ENCODE peak calls at places on chromosomes 5 and 9, in eight cellular contexts. M is suprapubic skin, N is ascending aorta, D is cardiac muscle cell, K is heart right ventricle, L is ovary, S is fibroblast of the aortic adventitia, T is GM12865. I is an unnamed sample.

GRCh38 chr5:156174225-156174624 is 152.7 kb upstream of the SGCD start:
- DNase-seq in K (no peak), L (no peak), M (no peak), D (no peak), N (no peak), T (no peak), S (no peak), I (no peak)

GRCh38 chr9:71814805-71815204 is 46.5 kb upstream of the CEMIP2 start:
- DNase-seq in L (no peak), K (no peak), M (no peak), N (no peak), S (peak), D (no peak), T (no peak), I (no peak)

GRCh38 chr9:130186839-130187522 is 14.8 kb downstream of the NCS1 start:
- DNase-seq in T (no peak), S (peak), D (peak), M (no peak), L (peak), N (no peak), K (no peak), I (peak)

GRCh38 chr5:78546597-78546996 is 102.0 kb downstream of the LHFPL2 start:
- DNase-seq in K (no peak), L (no peak), D (no peak), T (no peak), M (no peak), S (no peak), N (no peak), I (no peak)

GRCh38 chr9:72997387-72997995 is 44.6 kb upstream of the ALDH1A1 start:
- DNase-seq in N (no peak), S (no peak), D (no peak), T (no peak), M (no peak), L (no peak), K (no peak), I (no peak)

GRCh38 chr5:118687671-118688621 is 300.4 kb downstream of the DTWD2 start:
- DNase-seq in K (no peak), N (no peak), M (no peak), S (no peak), T (peak), L (no peak), D (no peak), I (no peak)

GRCh38 chr5:79056847-79057246 is 12.6 kb downstream of the DMGDH start:
- DNase-seq in T (no peak), M (no peak), L (no peak), K (no peak), S (no peak), D (no peak), N (no peak), I (no peak)

GRCh38 chr5:77893225-77893860 is 117.2 kb upstream of the TBCA start:
- DNase-seq in D (no peak), N (no peak), M (no peak), T (no peak), K (no peak), L (no peak), S (peak), I (peak)

GRCh38 chr9:119968837-119969707 is 599.8 kb upstream of the BRINP1 start:
- DNase-seq in M (no peak), D (peak), S (peak), L (peak), N (no peak), T (peak), K (peak), I (peak)

GRCh38 chr5:173638631-173639030 is 22.2 kb upstream of the BOD1 start:
- DNase-seq in L (no peak), T (no peak), D (no peak), M (peak), K (no peak), N (no peak), S (no peak), I (no peak)

GRCh38 chr5:37248387-37248969 is 698 bp downstream of the CPLANE1 start:
- DNase-seq in M (no peak), L (no peak), D (peak), N (no peak), S (peak), K (no peak), T (peak), I (no peak)

GRCh38 chr5:78667461-78668103 is 19.0 kb upstream of the LHFPL2 start:
- DNase-seq in T (no peak), D (no peak), M (no peak), S (no peak), L (no peak), K (no peak), N (no peak), I (no peak)

GRCh38 chr5:58810086-58810485 is 227.2 kb downstream of the RAB3C start:
- DNase-seq in N (no peak), M (no peak), S (no peak), K (no peak), T (no peak), D (no peak), L (no peak), I (no peak)

GRCh38 chr5:32651638-32652037 is 59.5 kb upstream of the NPR3 start:
- DNase-seq in D (no peak), T (no peak), S (peak), K (no peak), N (no peak), M (no peak), L (no peak), I (no peak)

GRCh38 chr5:59893061-59893435 is 478 bp downstream of the PDE4D start:
- DNase-seq in M (no peak), S (no peak), L (no peak), N (no peak), K (no peak), T (no peak), D (peak), I (no peak)

GRCh38 chr9:93621922-93622321 is 45.5 kb downstream of the PHF2 start:
- DNase-seq in M (no peak), L (no peak), K (no peak), D (no peak), S (no peak), T (no peak), N (no peak), I (no peak)

GRCh38 chr5:78809444-78809843 is 160.9 kb upstream of the LHFPL2 start:
- DNase-seq in K (no peak), N (no peak), D (peak), T (no peak), L (peak), S (no peak), M (no peak), I (no peak)

GRCh38 chr5:135890867-135891266 is 4.8 kb downstream of the IL9 start:
- DNase-seq in T (peak), S (no peak), M (peak), N (no peak), L (no peak), K (no peak), D (no peak), I (no peak)

GRCh38 chr9:127520941-127521918 is 69.9 kb downstream of the LRSAM1 start:
- DNase-seq in L (peak), N (no peak), T (no peak), D (no peak), S (peak), M (no peak), K (no peak), I (peak)

GRCh38 chr9:90251311-90251710 is 391.3 kb downstream of the DIRAS2 start:
- DNase-seq in L (no peak), M (no peak), S (no peak), K (no peak), N (no peak), T (no peak), D (no peak), I (no peak)

GRCh38 chr5:56306433-56307150 is 73.5 kb upstream of the ANKRD55 start:
- DNase-seq in K (no peak), M (no peak), S (no peak), N (no peak), D (no peak), T (no peak), L (no peak), I (no peak)

GRCh38 chr9:80146466-80146865 is 574.7 kb downstream of the TLE4 start:
- DNase-seq in L (no peak), N (no peak), M (no peak), D (no peak), T (peak), K (no peak), S (peak), I (peak)
- TF ChIP-seq CTCF in L (no peak), N (no peak), M (no peak), D (no peak), T (peak), K (no peak), S (peak), I (no peak)

DNA sequence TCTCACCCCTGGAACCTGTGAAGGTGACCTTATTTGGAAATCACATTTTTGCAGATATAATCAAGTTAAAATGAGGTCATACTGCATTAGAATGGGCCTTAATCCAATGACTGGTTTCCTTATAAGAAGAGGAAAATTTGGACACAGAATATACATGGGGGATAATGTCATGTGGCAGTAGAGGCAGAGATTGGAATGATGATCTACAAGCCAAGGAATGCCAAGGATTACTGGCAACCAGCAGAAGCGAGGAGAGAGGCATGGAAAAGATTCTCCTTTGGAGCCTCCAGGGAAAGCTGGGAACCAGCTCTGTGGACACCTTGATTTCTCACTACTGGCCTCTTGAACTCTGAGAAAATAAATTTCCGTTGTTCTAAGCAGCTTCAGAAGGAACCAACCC is 20.2 kb upstream of the CEP78 start:
- DNase-seq in L (no peak), S (peak), K (no peak), D (no peak), M (no peak), N (no peak), T (no peak), I (no peak)
- H3K4me3 ChIP-seq in L (no peak), S (no peak), K (no peak), D (no peak), M (no peak), N (no peak), T (no peak), I (no peak)

GRCh38 chr5:21680661-21681060 is 1172.5 kb downstream of the CDH12 start:
- DNase-seq in D (no peak), M (no peak), T (no peak), K (no peak), S (no peak), L (no peak), N (no peak), I (no peak)
- TF ChIP-seq CTCF in D (no peak), M (no peak), T (no peak), K (no peak), S (no peak), L (no peak), N (no peak), I (no peak)

GRCh38 chr5:178993955-178994579 is 1.1 kb downstream of the GRM6 start:
- DNase-seq in N (no peak), L (no peak), K (no peak), S (no peak), M (no peak), D (no peak), T (no peak), I (no peak)
- H3K4me3 ChIP-seq in N (no peak), L (no peak), K (no peak), S (no peak), M (peak), D (no peak), T (no peak), I (no peak)

GRCh38 chr9:134217431-134218210 is 53.3 kb upstream of the RNU6ATAC start:
- DNase-seq in K (peak), M (no peak), L (peak), T (peak), D (no peak), S (no peak), N (no peak), I (no peak)
- TF ChIP-seq CTCF in K (peak), M (no peak), L (no peak), T (peak), D (no peak), S (no peak), N (no peak), I (peak)

GRCh38 chr5:67969631-67970030 is 245.9 kb upstream of the PIK3R1 start:
- DNase-seq in D (no peak), M (no peak), L (no peak), K (no peak), S (no peak), N (no peak), T (no peak), I (no peak)

GRCh38 chr5:67976812-67977455 is 238.6 kb upstream of the PIK3R1 start:
- DNase-seq in S (no peak), L (no peak), K (no peak), M (no peak), D (no peak), N (no peak), T (no peak), I (no peak)

GRCh38 chr5:67972027-67972822 is 243.3 kb upstream of the PIK3R1 start:
- DNase-seq in S (peak), M (no peak), N (no peak), L (no peak), D (no peak), T (no peak), K (no peak), I (no peak)

GRCh38 chr5:67971223-67971830 is 244.2 kb upstream of the PIK3R1 start:
- DNase-seq in T (no peak), M (no peak), S (peak), L (peak), K (no peak), N (no peak), D (no peak), I (peak)

GRCh38 chr5:67974054-67974453 is 241.5 kb upstream of the PIK3R1 start:
- DNase-seq in D (no peak), T (no peak), N (no peak), M (no peak), K (no peak), L (no peak), S (no peak), I (no peak)
- H3K4me3 ChIP-seq in D (no peak), T (no peak), N (no peak), M (no peak), K (no peak), L (no peak), S (no peak), I (no peak)

GRCh38 chr9:36363448-36363847 is 36.6 kb downstream of the RNF38 start:
- DNase-seq in T (no peak), M (no peak), K (no peak), D (no peak), N (no peak), L (no peak), S (no peak), I (no peak)
- TF ChIP-seq CTCF in T (no peak), M (no peak), K (no peak), D (no peak), N (no peak), L (no peak), S (no peak), I (no peak)

DNA sequence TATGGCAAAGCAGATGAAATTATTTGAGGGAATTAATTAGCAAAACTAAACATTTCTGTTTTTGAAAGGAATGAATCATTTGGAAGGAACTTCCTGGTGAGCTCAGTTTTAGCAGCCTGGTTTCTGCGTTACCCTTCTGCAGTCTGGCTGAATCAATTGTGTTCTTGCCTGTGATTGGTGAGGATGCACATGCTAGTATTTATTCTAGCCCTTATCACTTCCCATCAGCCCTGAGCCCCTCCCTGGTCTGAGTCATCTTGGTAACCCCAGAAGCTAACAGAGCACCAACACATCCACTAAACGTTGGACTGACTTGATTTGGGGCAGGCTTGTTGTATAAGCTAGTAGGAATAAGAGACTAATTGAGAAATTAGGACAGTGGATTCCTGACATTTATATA is 6.6 kb downstream of the TJP2 start:
- DNase-seq in N (peak), S (peak), T (peak), D (no peak), K (no peak), L (no peak), M (no peak), I (peak)
- H3K4me3 ChIP-seq in N (peak), S (peak), T (no peak), D (no peak), K (no peak), L (no peak), M (no peak), I (no peak)

GRCh38 chr9:84061613-84062205 is 81.1 kb downstream of the RMI1 start:
- DNase-seq in L (no peak), N (no peak), S (no peak), K (no peak), D (no peak), M (no peak), T (no peak), I (no peak)

GRCh38 chr9:84057662-84058061 is 77.1 kb downstream of the RMI1 start:
- DNase-seq in K (no peak), D (no peak), S (no peak), L (no peak), N (no peak), T (no peak), M (no peak), I (no peak)

GRCh38 chr9:84067851-84068250 is 87.2 kb downstream of the RMI1 start:
- DNase-seq in S (no peak), N (no peak), T (no peak), D (no peak), K (no peak), M (no peak), L (no peak), I (no peak)

DNA sequence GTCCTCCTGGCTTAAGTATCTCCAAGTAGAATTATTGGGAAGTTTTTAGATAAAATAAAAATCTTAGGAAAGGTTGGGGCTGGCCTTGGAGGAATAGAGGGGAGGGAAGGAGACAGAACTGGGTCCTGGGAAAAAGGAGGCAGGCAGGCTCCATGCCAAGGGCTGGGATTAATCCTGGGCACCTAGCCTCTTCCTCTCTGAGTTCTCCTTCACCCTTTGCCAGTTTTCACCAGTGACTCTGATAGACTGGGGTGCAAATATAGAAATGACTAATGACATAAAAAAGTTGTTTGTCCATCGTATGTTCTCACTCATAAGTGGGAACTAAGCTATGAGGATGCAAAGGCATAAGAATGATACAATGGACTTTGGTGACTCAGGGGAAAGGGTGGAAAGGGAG is 81.9 kb downstream of the RMI1 start:
- DNase-seq in L (no peak), N (no peak), K (peak), M (no peak), D (no peak), T (no peak), S (no peak), I (no peak)
- TF ChIP-seq CTCF in L (no peak), N (no peak), K (no peak), M (no peak), D (no peak), T (no peak), S (no peak), I (no peak)

DNA sequence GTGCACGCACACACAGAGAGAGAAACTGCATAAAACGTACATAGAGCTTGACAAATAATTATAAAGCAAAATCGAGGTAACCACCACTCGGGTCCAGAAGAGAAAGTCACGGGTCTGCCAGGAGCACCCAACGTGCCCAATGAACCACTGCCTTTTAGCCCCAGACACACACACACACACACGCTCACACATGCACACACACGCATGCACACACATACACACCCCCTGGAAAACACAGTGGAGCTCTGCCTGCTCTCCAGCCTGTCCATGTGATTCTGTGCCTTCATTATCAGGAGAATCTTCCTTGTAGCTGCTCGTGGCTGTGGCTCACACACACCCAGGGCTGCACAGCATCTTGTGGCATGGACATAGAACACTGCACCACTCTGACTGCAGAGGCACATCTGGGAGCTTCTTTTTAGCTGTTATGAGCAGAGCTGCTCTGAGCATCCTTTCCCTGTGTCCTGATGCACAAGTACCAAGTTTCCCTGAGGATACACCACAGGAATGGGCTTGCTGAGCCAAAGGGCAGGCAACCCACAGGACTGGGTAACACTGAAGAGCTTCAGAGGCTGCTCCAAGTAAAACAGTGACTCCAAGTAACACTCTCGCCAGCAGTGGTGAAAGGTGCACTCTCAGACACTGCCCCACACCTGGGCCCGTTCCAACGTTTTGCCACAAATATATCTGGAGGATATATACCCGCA is 58.9 kb downstream of the CAMSAP1 start:
- DNase-seq in T (no peak), K (no peak), D (no peak), S (no peak), M (no peak), L (no peak), N (no peak), I (no peak)
- H3K4me3 ChIP-seq in T (no peak), K (no peak), D (no peak), S (no peak), M (no peak), L (no peak), N (no peak), I (no peak)

I was measured in fibroblast of villous mesenchyme.